ENCODE peak calls at places on chromosome 20, in six cellular contexts. T is ascending aorta, J is HCT116, H is Karpas-422, K is aorta, A is psoas muscle. P is an unnamed sample.
A peak's percentile ranks its signal among the peaks of the same experiment; 100 is the strongest.

GRCh38 chr20:725491-725890 is 42.8 kb downstream of the SLC52A3 start:
- DNase-seq in T (no peak), J (no peak), H (no peak), K (peak; percentile 6), A (no peak), P (no peak)

GRCh38 chr20:50580016-50580747 is 70.0 kb downstream of the PTPN1 start:
- DNase-seq in T (peak; percentile 85), J (peak; percentile 42), H (peak; percentile 71), K (peak; percentile 88), A (peak; percentile 80), P (peak; percentile 75)

GRCh38 chr20:5309971-5310370 is 6.8 kb downstream of the PROKR2 start:
- DNase-seq in T (no peak), J (no peak), H (no peak), K (no peak), A (no peak), P (no peak)

GRCh38 chr20:38303908-38304379 is at the start of gene BPI:
- DNase-seq in T (peak; percentile 69), J (no peak), H (no peak), K (no peak), A (peak; percentile 29), P (no peak)

GRCh38 chr20:49846206-49846807 is 33.7 kb downstream of the SLC9A8 start:
- DNase-seq in T (no peak), J (peak; percentile 16), H (peak; percentile 85), K (no peak), A (no peak), P (peak; percentile 51)

GRCh38 chr20:62504323-62504722 is 28.5 kb upstream of the GATA5 start:
- DNase-seq in T (no peak), J (no peak), H (no peak), K (no peak), A (no peak), P (no peak)

GRCh38 chr20:9068232-9068781 is 580 bp upstream of the PLCB4 start:
- DNase-seq in T (peak; percentile 67), J (no peak), H (no peak), K (peak; percentile 84), A (peak; percentile 31), P (peak; percentile 62)

GRCh38 chr20:50727792-50728485 is 3.4 kb upstream of the PARD6B start:
- DNase-seq in T (no peak), J (no peak), H (no peak), K (no peak), A (no peak), P (no peak)

GRCh38 chr20:51541189-51542032 is 1.1 kb downstream of the NFATC2 start:
- DNase-seq in T (peak; percentile 93), J (no peak), H (peak; percentile 81), K (peak; percentile 85), A (peak; percentile 58), P (peak; percentile 67)

GRCh38 chr20:42267793-42268381 is 649.7 kb upstream of the CHD6 start:
- DNase-seq in T (no peak), J (no peak), H (no peak), K (no peak), A (no peak), P (no peak)

GRCh38 chr20:2618815-2619214 is 33.6 kb upstream of the NOP56 start:
- DNase-seq in T (no peak), J (no peak), H (peak; percentile 60), K (no peak), A (no peak), P (no peak)

GRCh38 chr20:35306931-35307517 is 14.8 kb upstream of the FAM83C start:
- DNase-seq in T (peak; percentile 71), J (peak; percentile 60), H (peak; percentile 60), K (no peak), A (peak; percentile 60), P (no peak)

GRCh38 chr20:35303735-35304431 is 11.7 kb upstream of the FAM83C start:
- DNase-seq in T (peak; percentile 89), J (peak; percentile 82), H (peak; percentile 95), K (peak; percentile 89), A (peak; percentile 76), P (peak; percentile 55)

GRCh38 chr20:35305682-35306556 is 13.7 kb upstream of the FAM83C start:
- DNase-seq in T (peak; percentile 84), J (peak; percentile 97), H (no peak), K (peak; percentile 86), A (peak; percentile 86), P (no peak)

GRCh38 chr20:35303382-35303734 is 11.1 kb upstream of the FAM83C start:
- DNase-seq in T (no peak), J (no peak), H (no peak), K (no peak), A (no peak), P (no peak)

GRCh38 chr20:35304956-35305355 is 12.7 kb upstream of the FAM83C start:
- DNase-seq in T (no peak), J (no peak), H (no peak), K (no peak), A (no peak), P (no peak)
- H3K27ac ChIP-seq in T (peak overlapping the region; percentile 4), J (peak overlapping the region; percentile 94), H (no peak overlapping the region), K (no peak overlapping the region), A (peak overlapping the region; percentile 87), P (no peak overlapping the region)

GRCh38 chr20:48823476-48823875 is 4.3 kb downstream of the PREX1 start:
- DNase-seq in T (no peak), J (no peak), H (no peak), K (peak; percentile 67), A (no peak), P (no peak)
- H3K4me1 ChIP-seq in T (peaks cover 28% of the 10 kb centered on the region), J (peaks cover 4% of the 10 kb centered on the region), H (no peaks in the 10 kb centered on the region), K (peaks cover 4% of the 10 kb centered on the region), A (peaks cover 4% of the 10 kb centered on the region), P (peaks cover 5% of the 10 kb centered on the region)

GRCh38 chr20:63562461-63563185 is 8.7 kb downstream of the FNDC11 start:
- DNase-seq in T (no peak), J (no peak), H (no peak), K (no peak), A (no peak), P (no peak)
- H3K4me3 ChIP-seq in T (no peak overlapping the region), J (no peak overlapping the region), H (no peak overlapping the region), K (no peak overlapping the region), A (no peak overlapping the region), P (no peak overlapping the region)

DNA sequence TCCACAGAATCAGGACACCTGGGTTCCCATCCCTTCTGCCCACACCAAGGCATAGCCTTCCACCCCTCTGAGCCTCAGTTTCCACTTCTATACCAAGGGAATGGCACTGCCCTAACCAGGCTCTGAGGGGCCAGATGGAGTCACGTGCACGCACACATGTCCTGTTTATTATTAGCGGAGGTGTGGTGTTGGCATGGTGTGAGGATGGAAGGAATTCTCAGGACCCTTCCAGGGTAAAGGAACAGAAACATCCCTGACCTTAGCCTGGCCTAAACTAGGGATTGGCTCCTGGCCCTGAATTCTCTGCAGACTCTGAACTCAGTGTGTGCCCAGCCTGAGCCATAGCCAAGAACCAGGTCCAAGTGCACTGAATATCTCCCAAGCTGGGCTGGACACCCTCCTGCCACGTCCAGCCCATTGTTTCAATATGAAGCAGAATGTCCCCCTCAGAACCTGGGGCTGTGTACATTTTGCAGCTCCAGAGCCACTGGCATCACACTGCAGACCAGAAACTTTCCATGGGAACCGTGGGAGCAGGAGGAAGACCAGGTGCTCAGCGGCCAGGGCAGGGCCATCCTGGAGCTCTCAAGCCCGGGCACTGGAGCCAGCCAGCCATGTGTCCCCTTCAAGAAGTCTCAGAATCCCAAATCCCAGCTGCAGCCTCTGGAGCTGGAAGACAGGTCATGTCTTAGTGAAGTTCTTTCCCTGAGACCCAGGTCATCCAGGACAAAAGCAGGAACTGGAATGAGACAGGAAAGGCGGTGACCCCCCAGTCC is 208.4 kb downstream of the ANKRD60 start:
- DNase-seq in T (peak; percentile 55), J (no peak), H (no peak), K (no peak), A (no peak), P (no peak)
- H3K27ac ChIP-seq in T (no peak overlapping the region), J (no peak overlapping the region), H (no peak overlapping the region), K (no peak overlapping the region), A (no peak overlapping the region), P (no peak overlapping the region)

GRCh38 chr20:22548040-22548439 is 36.3 kb downstream of the FOXA2 start:
- DNase-seq in T (no peak), J (no peak), H (no peak), K (no peak), A (no peak), P (no peak)
- H3K4me1 ChIP-seq in T (no peaks in the 10 kb centered on the region), J (no peaks in the 10 kb centered on the region), H (no peaks in the 10 kb centered on the region), K (no peaks in the 10 kb centered on the region), A (no peaks in the 10 kb centered on the region), P (no peaks in the 10 kb centered on the region)

DNA sequence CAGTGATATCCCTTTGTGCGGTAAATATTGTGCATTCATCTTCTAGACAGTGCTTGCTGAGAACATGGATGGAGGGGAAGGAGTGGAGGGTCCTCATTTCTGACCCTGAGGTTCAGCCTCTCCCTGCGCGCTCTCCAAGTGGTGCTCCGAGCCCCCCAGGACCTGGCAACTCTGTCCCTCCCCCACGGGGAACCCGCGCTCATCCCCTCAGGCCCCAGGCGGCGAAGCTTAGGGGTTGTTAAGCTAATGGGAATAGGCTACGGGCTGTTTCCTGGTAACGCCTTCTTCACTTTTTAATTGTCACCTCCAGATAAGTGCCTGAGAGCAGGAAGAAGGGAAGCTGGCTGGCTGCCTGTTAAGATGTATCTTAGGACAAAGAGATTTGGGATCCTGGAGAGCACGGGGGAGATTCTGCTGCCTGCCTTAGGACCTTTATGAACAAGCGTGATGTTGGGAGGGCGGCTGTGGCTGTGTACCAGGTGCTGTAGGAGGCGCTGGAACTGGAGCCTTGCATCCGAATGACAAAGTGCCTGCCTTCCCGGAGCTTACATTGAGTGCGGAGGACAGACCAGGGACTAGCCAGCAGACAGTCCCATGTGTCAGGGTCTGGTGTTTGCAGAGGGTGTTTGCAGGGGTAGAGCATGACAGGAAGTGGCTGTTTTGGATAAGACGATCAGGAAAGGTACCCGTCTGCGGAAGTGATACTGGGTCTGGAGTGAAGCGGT is 11.7 kb downstream of the TSHZ2 start:
- DNase-seq in T (no peak), J (no peak), H (no peak), K (no peak), A (no peak), P (no peak)
- H3K4me3 ChIP-seq in T (no peak overlapping the region), J (no peak overlapping the region), H (no peak overlapping the region), K (no peak overlapping the region), A (no peak overlapping the region), P (no peak overlapping the region)

DNA sequence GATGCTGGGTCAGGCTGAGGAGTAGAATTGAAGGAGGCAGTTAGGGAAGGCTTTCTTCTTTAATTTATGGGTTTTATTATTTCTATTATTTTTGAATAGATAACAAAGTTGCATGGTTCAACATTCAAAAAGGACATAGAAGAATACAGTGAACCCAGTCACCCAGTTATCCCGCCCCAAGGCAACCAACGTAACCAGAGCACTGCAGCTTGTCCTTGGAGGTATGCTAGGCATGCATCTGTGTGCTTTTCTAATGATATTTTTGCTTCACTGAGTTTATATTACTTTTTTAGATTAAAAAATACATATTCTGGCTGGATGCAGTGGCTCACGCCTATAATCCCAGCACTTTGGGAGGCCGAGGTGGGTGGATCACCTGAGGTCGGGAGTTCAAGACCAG is 47.4 kb upstream of the DSN1 start:
- DNase-seq in T (no peak), J (no peak), H (no peak), K (no peak), A (no peak), P (no peak)
- H3K27ac ChIP-seq in T (peak overlapping the region; percentile 73), J (no peak overlapping the region), H (peak overlapping the region; percentile 45), K (no peak overlapping the region), A (no peak overlapping the region), P (no peak overlapping the region)

P was measured in heart right ventricle.